ENCODE peak calls at places on chromosomes 1 and 21, in ten cellular contexts. One of them, this sample, is unnamed.

GRCh38 chr1:172719694-172720138 is 60.8 kb downstream of the FASLG start:
- DNase-seq in HS-5: no peak
- DNase-seq in transverse colon: no peak
- DNase-seq in right cardiac atrium: no peak
- DNase-seq in adipocyte: peak
- DNase-seq in EH: peak
- DNase-seq in caudate nucleus: no peak
- DNase-seq in heart right ventricle: no peak
- DNase-seq in CD4-positive, CD25-positive, alpha-beta regulatory T cell: peak
- DNase-seq in stimulated activated CD8-positive, alpha-beta memory T cell treated with anti-CD3 and anti-CD28 coated beads, Interleukin-4, amount 100 ng/mL, for 24 hours: no peak
- DNase-seq in this sample: peak

GRCh38 chr1:175317795-175318194 is 125.2 kb upstream of the KIAA0040 start:
- DNase-seq in HS-5: no peak
- DNase-seq in adipocyte: no peak
- DNase-seq in heart right ventricle: no peak
- DNase-seq in right cardiac atrium: no peak
- DNase-seq in stimulated activated CD8-positive, alpha-beta memory T cell treated with anti-CD3 and anti-CD28 coated beads, Interleukin-4, amount 100 ng/mL, for 24 hours: no peak
- DNase-seq in EH: no peak
- DNase-seq in caudate nucleus: no peak
- DNase-seq in CD4-positive, CD25-positive, alpha-beta regulatory T cell: no peak
- DNase-seq in transverse colon: no peak
- DNase-seq in this sample: no peak

GRCh38 chr1:206885341-206886060 is 11.7 kb upstream of the IL24 start:
- DNase-seq in right cardiac atrium: no peak
- DNase-seq in caudate nucleus: no peak
- DNase-seq in transverse colon: no peak
- DNase-seq in heart right ventricle: no peak
- DNase-seq in stimulated activated CD8-positive, alpha-beta memory T cell treated with anti-CD3 and anti-CD28 coated beads, Interleukin-4, amount 100 ng/mL, for 24 hours: no peak
- DNase-seq in EH: no peak
- DNase-seq in CD4-positive, CD25-positive, alpha-beta regulatory T cell: no peak
- DNase-seq in adipocyte: peak
- DNase-seq in HS-5: no peak
- DNase-seq in this sample: no peak

GRCh38 chr21:27346041-27346448 is 379.2 kb upstream of the ADAMTS5 start:
- DNase-seq in stimulated activated CD8-positive, alpha-beta memory T cell treated with anti-CD3 and anti-CD28 coated beads, Interleukin-4, amount 100 ng/mL, for 24 hours: no peak
- DNase-seq in caudate nucleus: no peak
- DNase-seq in adipocyte: peak
- DNase-seq in CD4-positive, CD25-positive, alpha-beta regulatory T cell: no peak
- DNase-seq in heart right ventricle: no peak
- DNase-seq in HS-5: peak
- DNase-seq in EH: peak
- DNase-seq in transverse colon: no peak
- DNase-seq in right cardiac atrium: no peak
- DNase-seq in this sample: no peak

GRCh38 chr1:163866539-163866938 is 544.8 kb downstream of the NUF2 start:
- DNase-seq in HS-5: no peak
- DNase-seq in CD4-positive, CD25-positive, alpha-beta regulatory T cell: no peak
- DNase-seq in heart right ventricle: no peak
- DNase-seq in stimulated activated CD8-positive, alpha-beta memory T cell treated with anti-CD3 and anti-CD28 coated beads, Interleukin-4, amount 100 ng/mL, for 24 hours: no peak
- DNase-seq in EH: peak
- DNase-seq in right cardiac atrium: no peak
- DNase-seq in transverse colon: no peak
- DNase-seq in caudate nucleus: no peak
- DNase-seq in adipocyte: no peak
- DNase-seq in this sample: no peak

GRCh38 chr1:64167176-64167575 is 36.2 kb upstream of the UBE2U start:
- DNase-seq in caudate nucleus: no peak
- DNase-seq in EH: no peak
- DNase-seq in transverse colon: no peak
- DNase-seq in adipocyte: peak
- DNase-seq in stimulated activated CD8-positive, alpha-beta memory T cell treated with anti-CD3 and anti-CD28 coated beads, Interleukin-4, amount 100 ng/mL, for 24 hours: no peak
- DNase-seq in right cardiac atrium: no peak
- DNase-seq in CD4-positive, CD25-positive, alpha-beta regulatory T cell: no peak
- DNase-seq in HS-5: no peak
- DNase-seq in heart right ventricle: no peak
- DNase-seq in this sample: no peak

GRCh38 chr1:110581637-110582036 is 24.5 kb downstream of the KCNA2 start:
- DNase-seq in heart right ventricle: no peak
- DNase-seq in adipocyte: no peak
- DNase-seq in transverse colon: no peak
- DNase-seq in caudate nucleus: peak
- DNase-seq in HS-5: no peak
- DNase-seq in CD4-positive, CD25-positive, alpha-beta regulatory T cell: no peak
- DNase-seq in right cardiac atrium: no peak
- DNase-seq in EH: no peak
- DNase-seq in stimulated activated CD8-positive, alpha-beta memory T cell treated with anti-CD3 and anti-CD28 coated beads, Interleukin-4, amount 100 ng/mL, for 24 hours: no peak
- DNase-seq in this sample: no peak

GRCh38 chr1:177471244-177471643 is 300.5 kb downstream of the BRINP2 start:
- DNase-seq in CD4-positive, CD25-positive, alpha-beta regulatory T cell: no peak
- DNase-seq in caudate nucleus: no peak
- DNase-seq in heart right ventricle: no peak
- DNase-seq in EH: no peak
- DNase-seq in HS-5: peak
- DNase-seq in stimulated activated CD8-positive, alpha-beta memory T cell treated with anti-CD3 and anti-CD28 coated beads, Interleukin-4, amount 100 ng/mL, for 24 hours: no peak
- DNase-seq in adipocyte: no peak
- DNase-seq in transverse colon: no peak
- DNase-seq in right cardiac atrium: no peak
- DNase-seq in this sample: no peak

GRCh38 chr1:154448271-154448905 is 43.2 kb downstream of the IL6R start:
- DNase-seq in heart right ventricle: peak
- DNase-seq in right cardiac atrium: no peak
- DNase-seq in CD4-positive, CD25-positive, alpha-beta regulatory T cell: no peak
- DNase-seq in caudate nucleus: no peak
- DNase-seq in EH: no peak
- DNase-seq in transverse colon: no peak
- DNase-seq in HS-5: no peak
- DNase-seq in adipocyte: no peak
- DNase-seq in stimulated activated CD8-positive, alpha-beta memory T cell treated with anti-CD3 and anti-CD28 coated beads, Interleukin-4, amount 100 ng/mL, for 24 hours: no peak
- DNase-seq in this sample: no peak

GRCh38 chr1:159339517-159339916 is 37.4 kb downstream of the FCER1A start:
- DNase-seq in heart right ventricle: no peak
- DNase-seq in transverse colon: no peak
- DNase-seq in CD4-positive, CD25-positive, alpha-beta regulatory T cell: no peak
- DNase-seq in EH: peak
- DNase-seq in caudate nucleus: no peak
- DNase-seq in stimulated activated CD8-positive, alpha-beta memory T cell treated with anti-CD3 and anti-CD28 coated beads, Interleukin-4, amount 100 ng/mL, for 24 hours: no peak
- DNase-seq in HS-5: no peak
- DNase-seq in right cardiac atrium: no peak
- DNase-seq in adipocyte: peak
- DNase-seq in this sample: no peak

GRCh38 chr1:110859062-110859461 is 13.9 kb upstream of the CD53 start:
- DNase-seq in stimulated activated CD8-positive, alpha-beta memory T cell treated with anti-CD3 and anti-CD28 coated beads, Interleukin-4, amount 100 ng/mL, for 24 hours: no peak
- DNase-seq in transverse colon: no peak
- DNase-seq in EH: no peak
- DNase-seq in right cardiac atrium: no peak
- DNase-seq in heart right ventricle: no peak
- DNase-seq in CD4-positive, CD25-positive, alpha-beta regulatory T cell: no peak
- DNase-seq in HS-5: no peak
- DNase-seq in caudate nucleus: no peak
- DNase-seq in adipocyte: no peak
- DNase-seq in this sample: no peak

GRCh38 chr1:77313491-77313890 is 31.7 kb downstream of the AK5 start:
- DNase-seq in right cardiac atrium: no peak
- DNase-seq in HS-5: no peak
- DNase-seq in heart right ventricle: no peak
- DNase-seq in EH: peak
- DNase-seq in CD4-positive, CD25-positive, alpha-beta regulatory T cell: peak
- DNase-seq in transverse colon: no peak
- DNase-seq in adipocyte: peak
- DNase-seq in stimulated activated CD8-positive, alpha-beta memory T cell treated with anti-CD3 and anti-CD28 coated beads, Interleukin-4, amount 100 ng/mL, for 24 hours: no peak
- DNase-seq in caudate nucleus: no peak
- DNase-seq in this sample: peak

GRCh38 chr1:39533442-39533841 is 42.0 kb downstream of the BMP8A start:
- DNase-seq in right cardiac atrium: no peak
- DNase-seq in CD4-positive, CD25-positive, alpha-beta regulatory T cell: no peak
- DNase-seq in caudate nucleus: no peak
- DNase-seq in EH: no peak
- DNase-seq in transverse colon: no peak
- DNase-seq in adipocyte: no peak
- DNase-seq in HS-5: no peak
- DNase-seq in heart right ventricle: no peak
- DNase-seq in stimulated activated CD8-positive, alpha-beta memory T cell treated with anti-CD3 and anti-CD28 coated beads, Interleukin-4, amount 100 ng/mL, for 24 hours: no peak
- DNase-seq in this sample: no peak

GRCh38 chr1:45246760-45247159 is 40.4 kb upstream of the ZSWIM5 start:
- DNase-seq in EH: peak
- DNase-seq in HS-5: peak
- DNase-seq in transverse colon: no peak
- DNase-seq in heart right ventricle: no peak
- DNase-seq in caudate nucleus: no peak
- DNase-seq in CD4-positive, CD25-positive, alpha-beta regulatory T cell: no peak
- DNase-seq in stimulated activated CD8-positive, alpha-beta memory T cell treated with anti-CD3 and anti-CD28 coated beads, Interleukin-4, amount 100 ng/mL, for 24 hours: no peak
- DNase-seq in right cardiac atrium: no peak
- DNase-seq in adipocyte: peak
- DNase-seq in this sample: no peak

GRCh38 chr1:66575739-66576138 is 41.8 kb downstream of the SGIP1 start:
- DNase-seq in heart right ventricle: no peak
- DNase-seq in transverse colon: no peak
- DNase-seq in right cardiac atrium: no peak
- DNase-seq in caudate nucleus: peak
- DNase-seq in stimulated activated CD8-positive, alpha-beta memory T cell treated with anti-CD3 and anti-CD28 coated beads, Interleukin-4, amount 100 ng/mL, for 24 hours: no peak
- DNase-seq in HS-5: peak
- DNase-seq in CD4-positive, CD25-positive, alpha-beta regulatory T cell: no peak
- DNase-seq in adipocyte: peak
- DNase-seq in EH: peak
- DNase-seq in this sample: no peak

GRCh38 chr1:54464477-54465146 is 58.4 kb upstream of the SSBP3 start:
- DNase-seq in right cardiac atrium: no peak
- DNase-seq in EH: peak
- DNase-seq in HS-5: no peak
- DNase-seq in heart right ventricle: no peak
- DNase-seq in transverse colon: no peak
- DNase-seq in stimulated activated CD8-positive, alpha-beta memory T cell treated with anti-CD3 and anti-CD28 coated beads, Interleukin-4, amount 100 ng/mL, for 24 hours: no peak
- DNase-seq in caudate nucleus: no peak
- DNase-seq in adipocyte: no peak
- DNase-seq in CD4-positive, CD25-positive, alpha-beta regulatory T cell: no peak
- DNase-seq in this sample: no peak

GRCh38 chr21:44332383-44332782 is 6.8 kb downstream of the CFAP410 start:
- DNase-seq in right cardiac atrium: peak
- DNase-seq in adipocyte: no peak
- DNase-seq in CD4-positive, CD25-positive, alpha-beta regulatory T cell: no peak
- DNase-seq in transverse colon: no peak
- DNase-seq in stimulated activated CD8-positive, alpha-beta memory T cell treated with anti-CD3 and anti-CD28 coated beads, Interleukin-4, amount 100 ng/mL, for 24 hours: no peak
- DNase-seq in EH: no peak
- DNase-seq in HS-5: no peak
- DNase-seq in caudate nucleus: no peak
- DNase-seq in heart right ventricle: peak
- DNase-seq in this sample: no peak

GRCh38 chr1:2231667-2232254 is 3.6 kb downstream of the SKI start:
- DNase-seq in EH: peak
- DNase-seq in HS-5: peak
- DNase-seq in heart right ventricle: peak
- DNase-seq in CD4-positive, CD25-positive, alpha-beta regulatory T cell: peak
- DNase-seq in caudate nucleus: peak
- DNase-seq in stimulated activated CD8-positive, alpha-beta memory T cell treated with anti-CD3 and anti-CD28 coated beads, Interleukin-4, amount 100 ng/mL, for 24 hours: peak
- DNase-seq in right cardiac atrium: peak
- DNase-seq in adipocyte: peak
- DNase-seq in transverse colon: peak
- DNase-seq in this sample: no peak

GRCh38 chr1:18419123-18419844 is 61.4 kb upstream of the KLHDC7A start:
- DNase-seq in CD4-positive, CD25-positive, alpha-beta regulatory T cell: no peak
- DNase-seq in transverse colon: no peak
- DNase-seq in caudate nucleus: no peak
- DNase-seq in EH: no peak
- DNase-seq in adipocyte: no peak
- DNase-seq in HS-5: no peak
- DNase-seq in right cardiac atrium: no peak
- DNase-seq in heart right ventricle: no peak
- DNase-seq in stimulated activated CD8-positive, alpha-beta memory T cell treated with anti-CD3 and anti-CD28 coated beads, Interleukin-4, amount 100 ng/mL, for 24 hours: no peak
- DNase-seq in this sample: no peak

GRCh38 chr1:169144941-169145626 is 38.6 kb downstream of the ATP1B1 start:
- DNase-seq in EH: no peak
- DNase-seq in caudate nucleus: no peak
- DNase-seq in heart right ventricle: no peak
- DNase-seq in HS-5: no peak
- DNase-seq in CD4-positive, CD25-positive, alpha-beta regulatory T cell: no peak
- DNase-seq in adipocyte: no peak
- DNase-seq in transverse colon: no peak
- DNase-seq in stimulated activated CD8-positive, alpha-beta memory T cell treated with anti-CD3 and anti-CD28 coated beads, Interleukin-4, amount 100 ng/mL, for 24 hours: no peak
- DNase-seq in right cardiac atrium: no peak
- DNase-seq in this sample: no peak

GRCh38 chr21:39715804-39716397 is 29.1 kb upstream of the IGSF5 start:
- DNase-seq in adipocyte: peak
- DNase-seq in heart right ventricle: peak
- DNase-seq in CD4-positive, CD25-positive, alpha-beta regulatory T cell: no peak
- DNase-seq in EH: peak
- DNase-seq in stimulated activated CD8-positive, alpha-beta memory T cell treated with anti-CD3 and anti-CD28 coated beads, Interleukin-4, amount 100 ng/mL, for 24 hours: peak
- DNase-seq in right cardiac atrium: no peak
- DNase-seq in caudate nucleus: peak
- DNase-seq in transverse colon: peak
- DNase-seq in HS-5: peak
- DNase-seq in this sample: no peak

GRCh38 chr21:35974801-35975200 is 85.5 kb downstream of the SETD4 start:
- DNase-seq in HS-5: peak
- DNase-seq in caudate nucleus: no peak
- DNase-seq in heart right ventricle: no peak
- DNase-seq in stimulated activated CD8-positive, alpha-beta memory T cell treated with anti-CD3 and anti-CD28 coated beads, Interleukin-4, amount 100 ng/mL, for 24 hours: no peak
- DNase-seq in EH: peak
- DNase-seq in right cardiac atrium: no peak
- DNase-seq in transverse colon: no peak
- DNase-seq in CD4-positive, CD25-positive, alpha-beta regulatory T cell: no peak
- DNase-seq in adipocyte: no peak
- DNase-seq in this sample: no peak

GRCh38 chr1:241817956-241818612 is 29.9 kb upstream of the EXO1 start:
- DNase-seq in heart right ventricle: no peak
- DNase-seq in HS-5: no peak
- DNase-seq in right cardiac atrium: no peak
- DNase-seq in CD4-positive, CD25-positive, alpha-beta regulatory T cell: no peak
- DNase-seq in adipocyte: no peak
- DNase-seq in stimulated activated CD8-positive, alpha-beta memory T cell treated with anti-CD3 and anti-CD28 coated beads, Interleukin-4, amount 100 ng/mL, for 24 hours: no peak
- DNase-seq in transverse colon: no peak
- DNase-seq in EH: no peak
- DNase-seq in caudate nucleus: no peak
- DNase-seq in this sample: no peak

GRCh38 chr21:36889401-36889800 is 77.1 kb downstream of the HLCS start:
- DNase-seq in caudate nucleus: no peak
- DNase-seq in transverse colon: no peak
- DNase-seq in HS-5: no peak
- DNase-seq in CD4-positive, CD25-positive, alpha-beta regulatory T cell: no peak
- DNase-seq in adipocyte: no peak
- DNase-seq in EH: no peak
- DNase-seq in stimulated activated CD8-positive, alpha-beta memory T cell treated with anti-CD3 and anti-CD28 coated beads, Interleukin-4, amount 100 ng/mL, for 24 hours: no peak
- DNase-seq in right cardiac atrium: no peak
- DNase-seq in heart right ventricle: no peak
- DNase-seq in this sample: no peak

GRCh38 chr1:66244429-66244828 is 289.5 kb upstream of the SGIP1 start:
- DNase-seq in right cardiac atrium: no peak
- DNase-seq in HS-5: no peak
- DNase-seq in EH: peak
- DNase-seq in transverse colon: no peak
- DNase-seq in heart right ventricle: no peak
- DNase-seq in adipocyte: no peak
- DNase-seq in stimulated activated CD8-positive, alpha-beta memory T cell treated with anti-CD3 and anti-CD28 coated beads, Interleukin-4, amount 100 ng/mL, for 24 hours: no peak
- DNase-seq in caudate nucleus: peak
- DNase-seq in CD4-positive, CD25-positive, alpha-beta regulatory T cell: no peak
- DNase-seq in this sample: no peak

GRCh38 chr1:230189276-230190183 is 122.5 kb downstream of the GALNT2 start:
- DNase-seq in stimulated activated CD8-positive, alpha-beta memory T cell treated with anti-CD3 and anti-CD28 coated beads, Interleukin-4, amount 100 ng/mL, for 24 hours: no peak
- DNase-seq in adipocyte: no peak
- DNase-seq in CD4-positive, CD25-positive, alpha-beta regulatory T cell: no peak
- DNase-seq in transverse colon: no peak
- DNase-seq in HS-5: no peak
- DNase-seq in EH: no peak
- DNase-seq in caudate nucleus: no peak
- DNase-seq in heart right ventricle: no peak
- DNase-seq in right cardiac atrium: no peak
- DNase-seq in this sample: no peak

GRCh38 chr1:12604114-12604874 is 13.7 kb downstream of the DHRS3 start:
- DNase-seq in heart right ventricle: peak
- DNase-seq in HS-5: peak
- DNase-seq in EH: peak
- DNase-seq in right cardiac atrium: peak
- DNase-seq in stimulated activated CD8-positive, alpha-beta memory T cell treated with anti-CD3 and anti-CD28 coated beads, Interleukin-4, amount 100 ng/mL, for 24 hours: peak
- DNase-seq in transverse colon: peak
- DNase-seq in adipocyte: peak
- DNase-seq in caudate nucleus: no peak
- DNase-seq in CD4-positive, CD25-positive, alpha-beta regulatory T cell: peak
- DNase-seq in this sample: peak